ENCODE peak calls at places on chromosome 17, in nine cellular contexts. H is IMR-90; I is RCC 7860; N is activated T-helper 2 cell treated with anti-CD3 and anti-CD28 coated beads, Interferon-gamma antibody, Interleukin-2, Interleukin-4, amounts not matched to agents 10 μg/mL and 5 μg/mL and 100 μg/mL, durations not matched to agents 14 hours and 24 hours and 36 hours; Y is H7; J is mucosa of descending colon; B is A172; D is renal cortical epithelial cell; U is foreskin fibroblast. W is an unnamed sample.
A peak's percentile ranks its signal among the peaks of the same experiment; 100 is the strongest.

GRCh38 chr17:47850692-47851573 is at the start of gene SP6:
- DNase-seq in N (peak; percentile 42), J (peak; percentile 91), D (peak; percentile 57), Y (peak; percentile 96), H (peak; percentile 51), U (peak; percentile 85), B (peak; percentile 82), I (peak; percentile 69), W (no peak)

GRCh38 chr17:2138318-2138717 is 83.4 kb downstream of the HIC1 start:
- DNase-seq in H (no peak), I (no peak), U (no peak), D (no peak), Y (no peak), B (peak; percentile 36), J (no peak), N (peak; percentile 15), W (no peak)

GRCh38 chr17:82924812-82925211 is 85.0 kb upstream of the ZNF750 start:
- DNase-seq in Y (no peak), J (peak; percentile 25), I (no peak), D (no peak), H (no peak), U (no peak), B (peak; percentile 79), N (no peak), W (no peak)

GRCh38 chr17:49016775-49017463 is 19.7 kb downstream of the IGF2BP1 start:
- DNase-seq in H (peak; percentile 80), Y (peak; percentile 60), I (peak; percentile 76), D (peak; percentile 86), J (no peak), B (peak; percentile 93), U (peak; percentile 95), N (no peak), W (no peak)

GRCh38 chr17:78736526-78737079 is 45.5 kb downstream of the CYTH1 start:
- DNase-seq in I (peak; percentile 75), B (peak; percentile 70), D (peak; percentile 69), N (peak; percentile 55), J (peak; percentile 95), U (no peak), Y (peak; percentile 57), H (no peak), W (peak; percentile 42)

GRCh38 chr17:58932956-58933355 is 173.7 kb downstream of the TRIM37 start:
- DNase-seq in D (no peak), N (no peak), I (no peak), B (no peak), H (no peak), U (no peak), J (no peak), Y (no peak), W (peak; percentile 11)

GRCh38 chr17:79811036-79811887 is 14.4 kb upstream of the CBX8 start:
- DNase-seq in N (no peak), D (no peak), H (no peak), J (peak; percentile 65), Y (peak; percentile 85), I (peak; percentile 56), U (peak; percentile 46), B (peak; percentile 56), W (peak; percentile 51)

GRCh38 chr17:34570491-34570890 is 8.9 kb upstream of the TMEM132E start:
- DNase-seq in J (no peak), D (no peak), I (no peak), U (no peak), B (no peak), Y (no peak), N (no peak), H (no peak), W (no peak)

GRCh38 chr17:27340990-27341595 is 47.2 kb downstream of the WSB1 start:
- DNase-seq in J (no peak), D (no peak), U (peak; percentile 33), Y (no peak), N (no peak), I (no peak), H (no peak), B (no peak), W (no peak)

GRCh38 chr17:66829386-66829864 is 5.5 kb upstream of the CACNG5 start:
- DNase-seq in U (peak; percentile 85), I (no peak), H (peak; percentile 73), Y (peak; percentile 76), B (peak; percentile 55), J (no peak), D (peak; percentile 68), N (no peak), W (no peak)

GRCh38 chr17:47279062-47279801 is 25.6 kb downstream of the ITGB3 start:
- DNase-seq in I (peak; percentile 100), B (peak; percentile 95), Y (no peak), J (no peak), U (peak; percentile 95), H (peak; percentile 97), N (no peak), D (peak; percentile 100), W (no peak)

GRCh38 chr17:42536372-42537155 is 523 bp downstream of the NAGLU start:
- DNase-seq in I (peak; percentile 69), H (peak; percentile 78), J (peak; percentile 93), U (peak; percentile 95), B (peak; percentile 83), Y (peak; percentile 99), N (peak; percentile 74), D (no peak), W (no peak)

GRCh38 chr17:34269969-34270368 is at the start of gene CCL7:
- DNase-seq in B (peak; percentile 37), Y (no peak), H (peak; percentile 36), N (no peak), U (peak; percentile 50), I (peak; percentile 21), J (no peak), D (peak; percentile 37), W (no peak)

GRCh38 chr17:5580367-5580766 is 3.9 kb downstream of the NLRP1 start:
- DNase-seq in H (peak; percentile 35), N (no peak), I (no peak), B (no peak), Y (no peak), J (no peak), U (peak; percentile 34), D (peak; percentile 67), W (no peak)

GRCh38 chr17:36675786-36676185 is 74.4 kb downstream of the MRM1 start:
- DNase-seq in N (peak; percentile 17), I (no peak), J (no peak), B (no peak), D (no peak), U (no peak), Y (peak; percentile 6), H (no peak), W (no peak)

GRCh38 chr17:1376061-1376460 is 24.0 kb downstream of the YWHAE start:
- DNase-seq in H (no peak), N (no peak), U (no peak), J (no peak), B (no peak), Y (no peak), I (no peak), D (no peak), W (no peak)

GRCh38 chr17:75457047-75457654 is 716 bp downstream of the TMEM94 start:
- DNase-seq in N (no peak), I (no peak), Y (peak; percentile 81), J (peak; percentile 54), D (no peak), H (peak; percentile 45), B (peak; percentile 50), U (peak; percentile 72), W (peak; percentile 5)

GRCh38 chr17:2197271-2197670 is 106.3 kb downstream of the SMG6 start:
- DNase-seq in N (no peak), Y (no peak), I (no peak), H (no peak), B (no peak), J (no peak), U (no peak), D (peak; percentile 43), W (no peak)

GRCh38 chr17:6843241-6843890 is 11.8 kb upstream of the TEKT1 start:
- DNase-seq in B (peak; percentile 31), D (peak; percentile 73), U (peak; percentile 61), H (peak; percentile 52), I (peak; percentile 33), Y (peak; percentile 25), J (no peak), N (no peak), W (no peak)

GRCh38 chr17:79801156-79802038 is 4.5 kb upstream of the CBX8 start:
- DNase-seq in Y (peak; percentile 55), B (peak; percentile 63), I (peak; percentile 55), D (no peak), J (no peak), H (no peak), N (no peak), U (no peak), W (no peak)

GRCh38 chr17:55704412-55704811 is 18.3 kb downstream of the TMEM100 start:
- DNase-seq in N (no peak), D (no peak), J (no peak), U (no peak), B (no peak), Y (no peak), H (no peak), I (no peak), W (no peak)

GRCh38 chr17:48608921-48609505 is 1.8 kb downstream of the HOXB7 start:
- DNase-seq in J (no peak), D (no peak), N (no peak), B (peak; percentile 14), I (no peak), U (no peak), H (no peak), Y (no peak), W (no peak)

GRCh38 chr17:18172528-18173278 is 10.9 kb upstream of the ALKBH5 start:
- DNase-seq in D (no peak), J (no peak), N (no peak), U (no peak), B (no peak), Y (no peak), H (peak; percentile 46), I (no peak), W (no peak)

GRCh38 chr17:76983431-76983830 is 115.2 kb downstream of the MGAT5B start:
- DNase-seq in I (no peak), H (no peak), D (no peak), Y (no peak), N (no peak), B (no peak), U (no peak), J (no peak), W (no peak)

GRCh38 chr17:21417921-21418320 is 41.8 kb downstream of the KCNJ12 start:
- DNase-seq in H (no peak), N (no peak), U (no peak), Y (peak; percentile 32), J (peak; percentile 34), D (no peak), B (no peak), I (no peak), W (no peak)

GRCh38 chr17:251531-251930 is 70.1 kb upstream of the DOC2B start:
- DNase-seq in H (no peak), J (peak; percentile 24), U (no peak), N (no peak), I (no peak), B (no peak), D (no peak), Y (no peak), W (no peak)

GRCh38 chr17:47237841-47238240 is 15.8 kb upstream of the ITGB3 start:
- DNase-seq in N (no peak), D (no peak), U (no peak), J (no peak), B (no peak), I (no peak), Y (no peak), H (no peak), W (no peak)

GRCh38 chr17:76416899-76417298 is 32.5 kb downstream of the SPHK1 start:
- DNase-seq in U (no peak), Y (no peak), J (no peak), N (no peak), H (no peak), I (no peak), B (no peak), D (no peak), W (no peak)

W was measured in NCI-H1436 treated with DMSO at 0.1 percent for 48 hours.